ENCODE peak calls at places on chromosome 13, in ten cellular contexts. T, F, O, D, B, V, X, E, G and P are unnamed samples.

GRCh38 chr13:34420975-34421719 is 520.9 kb upstream of the NBEA start:
- ATAC-seq in T (no peak), B (no peak), D (no peak), F (no peak), V (no peak), G (no peak), E (no peak), O (no peak), X (no peak), P (no peak)

GRCh38 chr13:89401209-89401810 is 1730.1 kb downstream of the SLITRK5 start:
- ATAC-seq in G (peak; percentile 79), V (no peak), E (no peak), B (peak; percentile 89), D (no peak), F (no peak), O (peak; percentile 77), X (no peak), T (no peak), P (no peak)

GRCh38 chr13:109009756-109010155 is 380.3 kb downstream of the MYO16 start:
- ATAC-seq in G (no peak), F (no peak), B (no peak), T (no peak), X (no peak), D (no peak), E (no peak), V (no peak), O (no peak), P (no peak)

GRCh38 chr13:79810018-79810417 is 329.1 kb downstream of the NDFIP2 start:
- ATAC-seq in D (no peak), O (no peak), E (no peak), T (no peak), V (no peak), F (no peak), X (no peak), G (no peak), B (no peak), P (no peak)

GRCh38 chr13:28059214-28059613 is 41.2 kb downstream of the FLT3 start:
- ATAC-seq in F (no peak), B (no peak), G (no peak), V (peak; percentile 40), T (peak; percentile 62), X (no peak), E (no peak), D (peak; percentile 88), O (peak; percentile 38), P (no peak)

GRCh38 chr13:70353096-70353495 is 244.8 kb upstream of the KLHL1 start:
- ATAC-seq in D (no peak), T (no peak), G (no peak), F (no peak), E (no peak), X (no peak), O (no peak), V (no peak), B (no peak), P (no peak)

GRCh38 chr13:51557875-51558604 is 26.2 kb upstream of the WDFY2 start:
- ATAC-seq in T (no peak), F (no peak), X (peak; percentile 67), O (peak; percentile 83), D (peak; percentile 49), V (peak; percentile 40), G (peak; percentile 98), B (no peak), E (peak; percentile 71), P (peak; percentile 43)

GRCh38 chr13:22018297-22019210 is 347.7 kb downstream of the FGF9 start:
- ATAC-seq in B (no peak), O (no peak), V (peak; percentile 72), E (no peak), X (no peak), T (no peak), G (no peak), D (no peak), F (peak; percentile 53), P (no peak)

GRCh38 chr13:52995946-52996345 is 32.7 kb upstream of the OLFM4 start:
- ATAC-seq in G (no peak), T (no peak), F (no peak), X (no peak), B (no peak), E (no peak), V (no peak), O (no peak), D (no peak), P (no peak)

GRCh38 chr13:97561182-97561581 is 127.2 kb downstream of the RAP2A start:
- ATAC-seq in B (no peak), G (no peak), T (no peak), F (no peak), D (no peak), O (no peak), X (no peak), E (no peak), V (no peak), P (no peak)

GRCh38 chr13:112796190-112796915 is 106.5 kb downstream of the ATP11A start:
- ATAC-seq in V (no peak), G (no peak), O (peak; percentile 1), T (no peak), B (no peak), D (no peak), X (no peak), F (no peak), E (no peak), P (no peak)

GRCh38 chr13:98533912-98534311 is 43.0 kb downstream of the STK24 start:
- ATAC-seq in O (no peak), V (peak; percentile 17), X (no peak), T (no peak), F (peak; percentile 61), E (no peak), G (no peak), B (no peak), D (peak; percentile 12), P (no peak)